ENCODE peak calls at places on chromosomes 1 and 21, in seven cellular contexts. K, A, N, I, H, Z and L are unnamed samples.

GRCh38 chr1:83764209-83764608 is 234.7 kb downstream of the TTLL7 start:
- DNase-seq in K (no peak), A (no peak), N (no peak), I (no peak), H (no peak), Z (no peak), L (no peak)

GRCh38 chr21:34227386-34227852 is 136.4 kb upstream of the KCNE2 start:
- DNase-seq in K (no peak), A (no peak), N (no peak), I (no peak), H (no peak), Z (peak), L (no peak)

GRCh38 chr1:234907585-234908457 is 220.8 kb downstream of the TOMM20 start:
- DNase-seq in K (no peak), A (no peak), N (no peak), I (no peak), H (peak), Z (peak), L (no peak)

GRCh38 chr1:196309386-196309785 is 298.9 kb downstream of the KCNT2 start:
- DNase-seq in K (no peak), A (no peak), N (no peak), I (no peak), H (peak), Z (peak), L (no peak)

GRCh38 chr1:61922950-61923480 is 180.7 kb downstream of the PATJ start:
- DNase-seq in K (no peak), A (no peak), N (no peak), I (no peak), H (no peak), Z (no peak), L (no peak)

GRCh38 chr1:38446936-38447335 is 400.3 kb upstream of the POU3F1 start:
- DNase-seq in K (no peak), A (no peak), N (no peak), I (no peak), H (no peak), Z (no peak), L (no peak)

GRCh38 chr1:119544165-119544762 is 37.3 kb downstream of the HSD3B1 start:
- DNase-seq in K (no peak), A (no peak), N (no peak), I (no peak), H (no peak), Z (peak), L (peak)

GRCh38 chr1:236401698-236402097 is 7.6 kb downstream of the EDARADD start:
- DNase-seq in K (no peak), A (no peak), N (no peak), I (no peak), H (no peak), Z (no peak), L (no peak)

GRCh38 chr1:237913345-237913744 is 22.6 kb upstream of the ZP4 start:
- DNase-seq in K (no peak), A (no peak), N (no peak), I (no peak), H (no peak), Z (no peak), L (no peak)

GRCh38 chr1:231194476-231194842 is 32.6 kb downstream of the TRIM67 start:
- DNase-seq in K (no peak), A (no peak), N (no peak), I (no peak), H (no peak), Z (no peak), L (no peak)

GRCh38 chr21:34639882-34640788 is 25.2 kb upstream of the RCAN1 start:
- DNase-seq in K (no peak), A (no peak), N (no peak), I (no peak), H (no peak), Z (no peak), L (no peak)

GRCh38 chr1:229894535-229894934 is 172.5 kb upstream of the GALNT2 start:
- DNase-seq in K (no peak), A (no peak), N (no peak), I (no peak), H (no peak), Z (no peak), L (no peak)

GRCh38 chr1:7047866-7048265 is 262.6 kb downstream of the CAMTA1 start:
- DNase-seq in K (no peak), A (no peak), N (no peak), I (no peak), H (no peak), Z (no peak), L (no peak)

GRCh38 chr1:17119744-17120482 is 662 bp upstream of the PADI2 start:
- DNase-seq in K (peak), A (no peak), N (no peak), I (no peak), H (no peak), Z (no peak), L (no peak)

GRCh38 chr1:82388679-82389078 is 587.9 kb downstream of the ADGRL2 start:
- DNase-seq in K (no peak), A (peak), N (no peak), I (no peak), H (no peak), Z (peak), L (no peak)

GRCh38 chr1:109996476-109996875 is 11.9 kb downstream of the AHCYL1 start:
- DNase-seq in K (no peak), A (no peak), N (no peak), I (no peak), H (peak), Z (peak), L (no peak)

GRCh38 chr21:45393021-45393420 is 11.9 kb upstream of the COL18A1 start:
- DNase-seq in K (no peak), A (no peak), N (peak), I (peak), H (no peak), Z (no peak), L (no peak)

GRCh38 chr1:235015291-235015990 is 113.2 kb downstream of the TOMM20 start:
- DNase-seq in K (peak), A (no peak), N (no peak), I (no peak), H (no peak), Z (no peak), L (no peak)

DNA sequence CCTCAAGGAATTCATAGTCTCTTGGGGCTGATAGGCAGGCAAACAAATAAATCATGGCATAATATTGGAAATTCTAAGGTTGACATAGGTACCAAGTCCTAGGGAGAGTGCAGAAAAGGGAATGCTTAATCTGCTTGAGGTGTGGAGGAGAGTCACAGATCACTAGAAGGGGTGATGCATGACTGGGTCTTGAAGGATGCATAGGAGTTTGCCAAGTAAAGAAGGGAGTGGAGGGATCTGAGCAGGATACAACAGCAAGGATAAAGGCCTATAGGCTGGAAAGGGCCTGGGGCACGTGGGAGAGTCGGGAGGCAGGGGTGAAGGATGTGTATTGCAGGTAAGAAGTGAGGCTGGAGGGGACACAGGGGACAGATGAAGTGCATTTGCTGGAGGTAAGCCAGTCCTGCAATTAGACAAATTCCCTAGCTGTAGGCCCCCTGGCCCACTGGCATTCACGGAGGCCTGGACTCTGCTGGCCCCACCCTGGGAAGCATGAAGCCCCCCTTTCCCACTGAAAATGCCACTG is 15.9 kb downstream of the IGSF21 start:
- DNase-seq in K (no peak), A (no peak), N (no peak), I (no peak), H (no peak), Z (no peak), L (no peak)
- H3K4me3 ChIP-seq in K (no peak), A (no peak), N (no peak), I (no peak), H (no peak), Z (no peak), L (no peak)

GRCh38 chr21:36211660-36212512 is 55.3 kb downstream of the DOP1B start:
- DNase-seq in K (no peak), A (no peak), N (no peak), I (no peak), H (peak), Z (peak), L (no peak)
- H3K4me3 ChIP-seq in K (no peak), A (no peak), N (no peak), I (no peak), H (no peak), Z (no peak), L (no peak)

GRCh38 chr21:42063578-42064521 is 7.3 kb upstream of the UMODL1 start:
- DNase-seq in K (peak), A (peak), N (no peak), I (peak), H (no peak), Z (no peak), L (no peak)
- H3K4me3 ChIP-seq in K (peak), A (no peak), N (no peak), I (peak), H (no peak), Z (no peak), L (no peak)

DNA sequence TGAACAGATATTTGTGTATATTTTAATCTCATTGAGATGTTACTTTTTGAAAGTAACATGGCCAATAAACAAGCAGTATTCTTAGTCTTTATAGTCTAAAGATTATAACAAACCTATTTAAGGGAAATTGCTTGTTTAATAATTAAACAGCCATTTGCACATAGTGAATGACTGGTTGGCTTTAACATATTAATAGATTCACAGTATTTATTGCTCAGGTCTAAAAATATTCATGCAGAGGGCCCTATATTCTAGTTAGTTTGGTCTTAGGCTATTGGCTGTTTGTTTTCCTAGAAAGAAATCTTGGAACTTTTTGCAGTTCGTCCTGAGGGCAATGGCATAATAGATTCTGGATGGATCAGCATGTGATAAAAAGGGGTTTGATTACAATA is 34.6 kb downstream of the BACH1 start:
- DNase-seq in K (no peak), A (no peak), N (no peak), I (no peak), H (no peak), Z (no peak), L (no peak)
- H3K4me3 ChIP-seq in K (no peak), A (no peak), N (no peak), I (no peak), H (no peak), Z (no peak), L (no peak)

DNA sequence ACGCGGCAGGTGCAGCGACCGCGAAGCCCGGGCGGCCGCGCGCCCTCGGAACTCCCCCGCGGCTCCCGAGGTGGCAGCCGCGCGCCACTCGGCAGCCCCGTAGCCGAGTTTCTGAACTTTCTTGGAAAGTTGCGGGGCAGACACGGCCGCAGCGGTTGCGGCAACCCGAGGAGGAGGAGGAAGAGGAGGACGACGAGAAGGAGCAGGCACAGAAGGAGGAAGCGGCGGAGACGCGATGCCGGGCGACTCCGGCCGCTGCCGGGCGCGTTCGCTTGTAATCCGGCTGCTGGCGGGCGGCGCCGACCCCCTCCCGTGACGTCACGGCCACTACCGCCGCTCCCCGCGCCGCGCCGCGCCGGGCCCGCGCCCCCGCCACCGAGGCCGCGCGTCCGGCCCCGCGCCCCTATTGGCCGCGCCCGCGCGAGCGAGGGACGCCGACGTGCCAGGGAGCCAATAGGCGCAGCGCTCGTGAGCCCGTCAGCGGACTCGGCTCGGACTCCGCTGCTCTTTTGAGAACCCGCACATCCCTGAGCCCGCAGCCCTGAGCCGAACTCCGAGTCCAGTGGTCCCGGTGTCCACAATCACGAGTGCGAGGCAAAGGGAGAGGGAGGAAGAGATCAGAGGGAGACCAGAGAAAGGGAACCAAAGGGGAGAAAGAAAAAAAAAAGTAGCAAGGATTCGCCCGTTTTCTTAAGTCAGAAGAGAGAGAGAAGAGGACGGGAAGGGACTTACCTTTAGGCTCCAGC is 736 bp upstream of the BARHL2 start:
- DNase-seq in K (no peak), A (no peak), N (no peak), I (no peak), H (peak), Z (peak), L (no peak)
- H3K4me3 ChIP-seq in K (peak), A (no peak), N (no peak), I (no peak), H (peak), Z (peak), L (peak)

DNA sequence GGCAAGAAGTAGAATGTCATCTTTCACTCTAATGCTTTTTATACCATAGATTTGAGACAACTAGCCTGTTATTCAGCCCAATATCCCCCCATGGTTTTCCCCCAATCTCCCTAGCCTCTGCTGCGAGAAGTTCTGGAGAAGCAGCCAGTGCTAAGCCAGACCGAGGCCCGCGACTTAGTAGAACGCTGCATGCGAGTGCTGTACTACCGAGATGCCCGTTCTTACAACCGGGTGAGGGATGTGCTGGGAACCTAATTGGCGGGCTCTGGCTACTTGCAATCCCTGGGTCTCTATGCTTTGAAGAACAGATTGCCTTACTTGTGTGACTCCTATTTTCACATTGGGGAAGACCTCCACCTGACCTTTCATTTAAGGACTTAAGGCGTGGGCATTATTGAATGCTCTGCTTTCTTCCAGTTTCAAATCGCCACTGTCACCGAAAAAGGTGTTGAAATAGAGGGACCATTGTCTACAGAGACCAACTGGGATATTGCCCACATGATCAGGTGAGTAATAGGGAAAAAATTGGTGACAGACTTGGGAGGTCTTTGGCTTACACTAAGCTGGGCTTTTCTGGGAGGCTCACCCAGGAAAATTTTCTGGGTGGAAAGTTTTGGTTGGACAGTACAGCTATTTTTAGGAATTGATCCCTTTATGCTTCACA is 1.9 kb downstream of the PSMB4 start:
- DNase-seq in K (no peak), A (no peak), N (no peak), I (no peak), H (peak), Z (no peak), L (no peak)
- H3K4me3 ChIP-seq in K (no peak), A (no peak), N (no peak), I (no peak), H (no peak), Z (no peak), L (no peak)

GRCh38 chr1:27522860-27523665 is 33.1 kb upstream of the WASF2 start:
- DNase-seq in K (peak), A (no peak), N (no peak), I (peak), H (no peak), Z (peak), L (no peak)
- H3K4me3 ChIP-seq in K (peak), A (peak), N (no peak), I (peak), H (no peak), Z (no peak), L (no peak)

GRCh38 chr1:169915150-169915549 is 21.5 kb upstream of the SCYL3 start:
- DNase-seq in K (no peak), A (no peak), N (no peak), I (no peak), H (no peak), Z (no peak), L (no peak)

GRCh38 chr1:169909499-169909898 is 15.8 kb upstream of the SCYL3 start:
- DNase-seq in K (no peak), A (no peak), N (no peak), I (no peak), H (no peak), Z (no peak), L (no peak)

GRCh38 chr1:169918927-169919326 is 25.2 kb upstream of the SCYL3 start:
- DNase-seq in K (no peak), A (no peak), N (no peak), I (no peak), H (no peak), Z (no peak), L (no peak)

DNA sequence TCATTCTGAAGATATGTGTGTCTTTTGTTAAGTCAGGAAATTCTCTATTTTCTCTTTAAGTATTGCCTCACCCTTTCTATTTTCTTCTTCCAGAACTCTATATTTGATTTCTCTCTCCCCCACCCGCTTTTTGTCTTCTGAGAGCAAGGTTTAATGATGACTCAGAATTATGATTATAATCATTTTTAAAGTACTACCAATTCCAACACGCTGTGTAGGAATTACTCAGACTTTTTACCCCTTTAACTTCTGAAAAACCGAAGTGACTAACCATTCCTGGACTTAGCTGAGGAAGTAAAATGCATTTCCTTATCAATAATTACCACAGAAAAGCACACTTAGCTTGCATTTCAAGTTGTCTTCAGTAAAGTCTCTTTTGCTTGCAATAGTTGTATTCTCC is 20.8 kb upstream of the SCYL3 start:
- DNase-seq in K (no peak), A (no peak), N (no peak), I (no peak), H (peak), Z (peak), L (no peak)
- H3K4me3 ChIP-seq in K (no peak), A (no peak), N (no peak), I (no peak), H (no peak), Z (no peak), L (no peak)